ENCODE peak calls at places on chromosomes 16 and 17, in eight cellular contexts. X is IMR-90; B is CD8-positive, alpha-beta memory T cell; G is psoas muscle; M is OCI-LY7; R is lower lobe of right lung; H is mammary epithelial cell; J is naive thymus-derived CD4-positive, alpha-beta T cell. U is an unnamed sample. For H3K4me1, the result is how much of the 10 kb centered on the place peaks cover.

GRCh38 chr17:76422860-76423259 is 30.1 kb downstream of the UBE2O start:
- DNase-seq in X (no peak), B (no peak), G (no peak), M (no peak), R (no peak), H (no peak), J (no peak), U (no peak)

GRCh38 chr17:35889818-35890773 is 9.9 kb upstream of the CCL5 start:
- DNase-seq in X (peak), B (peak), G (no peak), M (no peak), R (no peak), H (peak), J (no peak), U (no peak)

GRCh38 chr16:3804426-3805016 is 76.0 kb downstream of the CREBBP start:
- DNase-seq in X (no peak), B (no peak), G (no peak), M (no peak), R (no peak), H (no peak), J (no peak), U (no peak)

GRCh38 chr17:721540-721937 is 6.9 kb upstream of the VPS53 start:
- DNase-seq in X (no peak), B (no peak), G (no peak), M (no peak), R (no peak), H (peak), J (no peak), U (no peak)

GRCh38 chr16:9107025-9107970 is 15.9 kb downstream of the HAPSTR1 start:
- DNase-seq in X (peak), B (no peak), G (no peak), M (no peak), R (no peak), H (no peak), J (no peak), U (no peak)

GRCh38 chr17:38509008-38509771 is 80.9 kb downstream of the ARHGAP23 start:
- DNase-seq in X (peak), B (peak), G (peak), M (peak), R (peak), H (peak), J (peak), U (peak)

GRCh38 chr17:1422907-1423306 is 22.9 kb upstream of the YWHAE start:
- DNase-seq in X (peak), B (no peak), G (no peak), M (no peak), R (no peak), H (peak), J (no peak), U (no peak)

GRCh38 chr17:45098869-45099616 is 33.3 kb downstream of the PLCD3 start:
- DNase-seq in X (peak), B (peak), G (peak), M (peak), R (peak), H (peak), J (peak), U (peak)

GRCh38 chr17:67441052-67441738 is 64.1 kb downstream of the PITPNC1 start:
- DNase-seq in X (peak), B (peak), G (peak), M (peak), R (no peak), H (no peak), J (peak), U (peak)

GRCh38 chr16:4489030-4489429 is 12.8 kb downstream of the HMOX2 start:
- DNase-seq in X (peak), B (no peak), G (no peak), M (no peak), R (no peak), H (peak), J (no peak), U (no peak)

GRCh38 chr17:8799001-8799850 is at the start of gene MFSD6L:
- DNase-seq in X (no peak), B (no peak), G (no peak), M (no peak), R (peak), H (peak), J (no peak), U (no peak)

GRCh38 chr17:19302791-19303233 is 59.7 kb downstream of the B9D1 start:
- DNase-seq in X (no peak), B (no peak), G (peak), M (peak), R (no peak), H (no peak), J (no peak), U (no peak)

GRCh38 chr17:19303367-19303776 is 59.2 kb downstream of the B9D1 start:
- DNase-seq in X (no peak), B (no peak), G (peak), M (peak), R (no peak), H (no peak), J (no peak), U (no peak)

GRCh38 chr17:19304751-19305150 is 57.8 kb downstream of the B9D1 start:
- DNase-seq in X (no peak), B (no peak), G (no peak), M (no peak), R (no peak), H (no peak), J (no peak), U (no peak)

GRCh38 chr17:19305261-19305660 is 57.3 kb downstream of the B9D1 start:
- DNase-seq in X (no peak), B (no peak), G (no peak), M (peak), R (no peak), H (no peak), J (no peak), U (no peak)

GRCh38 chr17:19304209-19304608 is 58.3 kb downstream of the B9D1 start:
- DNase-seq in X (peak), B (no peak), G (peak), M (peak), R (peak), H (no peak), J (no peak), U (no peak)
- H3K27ac ChIP-seq in X (no peak), B (peak), G (peak), M (no peak), R (peak), H (no peak), J (no peak), U (no peak)

GRCh38 chr16:27738596-27738995 is 188.7 kb downstream of the KATNIP start:
- DNase-seq in X (no peak), B (no peak), G (no peak), M (no peak), R (no peak), H (no peak), J (no peak), U (no peak)
- H3K4me1 ChIP-seq in X (under half), B (under half), G (under half), M (under half), R (under half), H (under half), J (under half), U (under half)

DNA sequence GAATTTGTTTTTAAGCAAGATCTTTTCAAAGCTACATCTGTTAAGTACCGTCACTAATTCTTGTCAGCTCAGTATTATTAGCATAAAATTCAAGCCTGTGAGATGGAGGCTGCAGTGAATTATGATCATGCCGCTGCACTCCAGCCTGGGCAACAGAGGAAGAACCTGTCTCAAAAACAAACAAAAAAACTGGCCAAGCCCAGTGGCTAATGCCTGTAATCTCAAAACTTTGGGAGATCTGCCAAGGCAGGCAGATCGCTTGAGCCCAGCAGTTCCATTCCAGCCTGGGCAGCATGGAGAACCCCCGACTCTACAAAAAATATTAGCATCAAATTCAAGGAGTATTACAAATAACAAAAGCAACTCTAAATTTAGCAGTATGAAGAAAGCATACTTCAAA is 88.0 kb downstream of the STXBP4 start:
- DNase-seq in X (no peak), B (no peak), G (no peak), M (no peak), R (no peak), H (no peak), J (no peak), U (no peak)
- H3K4me3 ChIP-seq in X (no peak), B (no peak), G (no peak), M (no peak), R (no peak), H (no peak), J (no peak), U (no peak)

GRCh38 chr16:67243481-67243880 is 3.8 kb downstream of the FHOD1 start:
- DNase-seq in X (no peak), B (peak), G (no peak), M (no peak), R (peak), H (no peak), J (no peak), U (no peak)
- H3K27ac ChIP-seq in X (peak), B (peak), G (peak), M (peak), R (peak), H (peak), J (peak), U (peak)

GRCh38 chr17:81961087-81961514 is at the start of gene NOTUM:
- DNase-seq in X (peak), B (no peak), G (peak), M (peak), R (no peak), H (no peak), J (no peak), U (no peak)
- H3K4me1 ChIP-seq in X (under half), B (under half), G (under half), M (under half), R (under half), H (under half), J (under half), U (under half)

DNA sequence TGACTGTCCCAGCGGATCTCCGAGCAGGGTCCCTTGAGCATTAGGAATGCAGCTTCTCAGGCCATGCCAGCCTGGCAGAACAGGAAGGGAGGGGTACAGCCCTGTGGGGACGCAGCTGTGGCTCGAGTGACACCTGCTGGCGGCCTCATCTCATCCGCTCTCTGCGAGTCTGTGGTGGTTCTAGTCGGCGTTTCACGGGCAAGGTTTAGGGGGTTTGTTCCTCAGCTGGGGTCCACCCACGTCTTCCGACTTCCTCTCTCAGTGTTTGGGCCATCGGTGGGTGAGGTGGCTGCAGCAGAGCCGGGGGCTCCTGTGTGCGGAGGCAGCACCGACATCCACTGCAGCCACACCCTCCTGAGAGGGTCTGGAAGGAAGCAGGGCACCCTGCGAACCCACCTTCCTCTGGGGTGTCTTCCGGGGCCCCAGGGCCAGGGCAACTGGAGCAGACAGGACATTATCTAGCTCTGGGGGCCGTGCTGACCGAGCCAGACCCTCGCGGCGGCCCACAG is 33.3 kb downstream of the JPH3 start:
- DNase-seq in X (peak), B (peak), G (peak), M (peak), R (peak), H (peak), J (peak), U (peak)
- H3K4me3 ChIP-seq in X (no peak), B (peak), G (peak), M (peak), R (peak), H (no peak), J (peak), U (peak)

GRCh38 chr17:15981646-15982580 is 17.6 kb downstream of the ZSWIM7 start:
- DNase-seq in X (peak), B (no peak), G (no peak), M (no peak), R (no peak), H (peak), J (no peak), U (no peak)
- H3K27ac ChIP-seq in X (peak), B (peak), G (no peak), M (no peak), R (no peak), H (peak), J (no peak), U (no peak)

U was measured in CD4-positive, CD25-positive, alpha-beta regulatory T cell.